ENCODE peak calls at places on chromosomes 4 and X, in six cellular contexts. One of them, this sample, is unnamed. For H3K27me3, the result is how much of the 10 kb centered on the place peaks cover.

GRCh38 chr4:16129336-16129735 is 45.5 kb upstream of the PROM1 start:
- DNase-seq in naive thymus-derived CD4-positive, alpha-beta T cell: no peak
- DNase-seq in CD8-positive, alpha-beta T cell: no peak
- DNase-seq in aorta: no peak
- DNase-seq in neural progenitor cell: no peak
- DNase-seq in lower lobe of right lung: no peak
- DNase-seq in this sample: no peak

GRCh38 chr4:110008540-110008939 is 95.9 kb downstream of the EGF start:
- DNase-seq in naive thymus-derived CD4-positive, alpha-beta T cell: no peak
- DNase-seq in CD8-positive, alpha-beta T cell: no peak
- DNase-seq in aorta: no peak
- DNase-seq in neural progenitor cell: no peak
- DNase-seq in lower lobe of right lung: no peak
- DNase-seq in this sample: no peak

GRCh38 chr4:26787461-26788340 is 72.9 kb upstream of the STIM2 start:
- DNase-seq in naive thymus-derived CD4-positive, alpha-beta T cell: peak
- DNase-seq in CD8-positive, alpha-beta T cell: peak
- DNase-seq in aorta: peak
- DNase-seq in neural progenitor cell: peak
- DNase-seq in lower lobe of right lung: no peak
- DNase-seq in this sample: peak

GRCh38 chr4:52052475-52052780 is 1.3 kb downstream of the SPATA18 start:
- DNase-seq in naive thymus-derived CD4-positive, alpha-beta T cell: no peak
- DNase-seq in CD8-positive, alpha-beta T cell: no peak
- DNase-seq in aorta: no peak
- DNase-seq in neural progenitor cell: no peak
- DNase-seq in lower lobe of right lung: no peak
- DNase-seq in this sample: peak

GRCh38 chr4:186297013-186297645 is 31.1 kb downstream of the F11 start:
- DNase-seq in naive thymus-derived CD4-positive, alpha-beta T cell: no peak
- DNase-seq in CD8-positive, alpha-beta T cell: no peak
- DNase-seq in aorta: no peak
- DNase-seq in neural progenitor cell: peak
- DNase-seq in lower lobe of right lung: no peak
- DNase-seq in this sample: peak

GRCh38 chr4:10861036-10861435 is 176.5 kb upstream of the CLNK start:
- DNase-seq in naive thymus-derived CD4-positive, alpha-beta T cell: no peak
- DNase-seq in CD8-positive, alpha-beta T cell: no peak
- DNase-seq in aorta: no peak
- DNase-seq in neural progenitor cell: no peak
- DNase-seq in lower lobe of right lung: no peak
- DNase-seq in this sample: no peak

GRCh38 chr4:23991444-23991843 is 101.6 kb upstream of the PPARGC1A start:
- DNase-seq in naive thymus-derived CD4-positive, alpha-beta T cell: no peak
- DNase-seq in CD8-positive, alpha-beta T cell: no peak
- DNase-seq in aorta: no peak
- DNase-seq in neural progenitor cell: no peak
- DNase-seq in lower lobe of right lung: no peak
- DNase-seq in this sample: no peak

GRCh38 chr4:87901426-87901825 is 68.7 kb downstream of the MEPE start:
- DNase-seq in naive thymus-derived CD4-positive, alpha-beta T cell: no peak
- DNase-seq in CD8-positive, alpha-beta T cell: no peak
- DNase-seq in aorta: no peak
- DNase-seq in neural progenitor cell: no peak
- DNase-seq in lower lobe of right lung: no peak
- DNase-seq in this sample: no peak

GRCh38 chr4:100984901-100985300 is 362.4 kb downstream of the PPP3CA start:
- DNase-seq in naive thymus-derived CD4-positive, alpha-beta T cell: no peak
- DNase-seq in CD8-positive, alpha-beta T cell: no peak
- DNase-seq in aorta: no peak
- DNase-seq in neural progenitor cell: no peak
- DNase-seq in lower lobe of right lung: no peak
- DNase-seq in this sample: no peak

GRCh38 chr4:62252728-62253127 is 1052.6 kb downstream of the ADGRL3 start:
- DNase-seq in naive thymus-derived CD4-positive, alpha-beta T cell: no peak
- DNase-seq in CD8-positive, alpha-beta T cell: no peak
- DNase-seq in aorta: no peak
- DNase-seq in neural progenitor cell: no peak
- DNase-seq in lower lobe of right lung: no peak
- DNase-seq in this sample: no peak

GRCh38 chr4:121199742-121200561 is 35.8 kb upstream of the TNIP3 start:
- DNase-seq in naive thymus-derived CD4-positive, alpha-beta T cell: no peak
- DNase-seq in CD8-positive, alpha-beta T cell: no peak
- DNase-seq in aorta: no peak
- DNase-seq in neural progenitor cell: no peak
- DNase-seq in lower lobe of right lung: no peak
- DNase-seq in this sample: no peak

GRCh38 chr4:124940387-124940786 is 227.9 kb upstream of the ANKRD50 start:
- DNase-seq in naive thymus-derived CD4-positive, alpha-beta T cell: no peak
- DNase-seq in CD8-positive, alpha-beta T cell: no peak
- DNase-seq in aorta: no peak
- DNase-seq in neural progenitor cell: no peak
- DNase-seq in lower lobe of right lung: no peak
- DNase-seq in this sample: no peak

GRCh38 chr4:110059556-110060191 is 138.7 kb downstream of the ELOVL6 start:
- DNase-seq in naive thymus-derived CD4-positive, alpha-beta T cell: no peak
- DNase-seq in CD8-positive, alpha-beta T cell: no peak
- DNase-seq in aorta: no peak
- DNase-seq in neural progenitor cell: no peak
- DNase-seq in lower lobe of right lung: no peak
- DNase-seq in this sample: no peak

GRCh38 chr4:163142246-163142645 is 24.4 kb downstream of the NAF1 start:
- DNase-seq in naive thymus-derived CD4-positive, alpha-beta T cell: no peak
- DNase-seq in CD8-positive, alpha-beta T cell: no peak
- DNase-seq in aorta: no peak
- DNase-seq in neural progenitor cell: no peak
- DNase-seq in lower lobe of right lung: no peak
- DNase-seq in this sample: no peak

GRCh38 chr4:13721894-13722293 is 94.4 kb upstream of the BOD1L1 start:
- DNase-seq in naive thymus-derived CD4-positive, alpha-beta T cell: no peak
- DNase-seq in CD8-positive, alpha-beta T cell: no peak
- DNase-seq in aorta: no peak
- DNase-seq in neural progenitor cell: no peak
- DNase-seq in lower lobe of right lung: no peak
- DNase-seq in this sample: no peak

GRCh38 chrX:37846558-37846933 is 825 bp downstream of the DYNLT3 start:
- DNase-seq in naive thymus-derived CD4-positive, alpha-beta T cell: no peak
- DNase-seq in CD8-positive, alpha-beta T cell: no peak
- DNase-seq in aorta: no peak
- DNase-seq in neural progenitor cell: no peak
- DNase-seq in lower lobe of right lung: no peak
- DNase-seq in this sample: no peak

GRCh38 chrX:38304010-38304409 is 23.3 kb downstream of the RPGR start:
- DNase-seq in naive thymus-derived CD4-positive, alpha-beta T cell: no peak
- DNase-seq in CD8-positive, alpha-beta T cell: no peak
- DNase-seq in aorta: no peak
- DNase-seq in neural progenitor cell: peak
- DNase-seq in lower lobe of right lung: no peak
- DNase-seq in this sample: no peak

GRCh38 chr4:170088686-170089085 is 1.1 kb downstream of the AADAT start:
- DNase-seq in naive thymus-derived CD4-positive, alpha-beta T cell: no peak
- DNase-seq in CD8-positive, alpha-beta T cell: no peak
- DNase-seq in aorta: no peak
- DNase-seq in neural progenitor cell: no peak
- DNase-seq in lower lobe of right lung: no peak
- DNase-seq in this sample: no peak

GRCh38 chr4:170091069-170091696 is 1.4 kb upstream of the AADAT start:
- DNase-seq in naive thymus-derived CD4-positive, alpha-beta T cell: no peak
- DNase-seq in CD8-positive, alpha-beta T cell: no peak
- DNase-seq in aorta: no peak
- DNase-seq in neural progenitor cell: no peak
- DNase-seq in lower lobe of right lung: peak
- DNase-seq in this sample: peak

GRCh38 chr4:170089274-170089742 is 448 bp downstream of the AADAT start:
- DNase-seq in naive thymus-derived CD4-positive, alpha-beta T cell: no peak
- DNase-seq in CD8-positive, alpha-beta T cell: no peak
- DNase-seq in aorta: no peak
- DNase-seq in neural progenitor cell: peak
- DNase-seq in lower lobe of right lung: peak
- DNase-seq in this sample: peak

GRCh38 chr4:170089743-170090666 is at the start of gene AADAT:
- DNase-seq in naive thymus-derived CD4-positive, alpha-beta T cell: no peak
- DNase-seq in CD8-positive, alpha-beta T cell: no peak
- DNase-seq in aorta: peak
- DNase-seq in neural progenitor cell: peak
- DNase-seq in lower lobe of right lung: peak
- DNase-seq in this sample: peak

DNA sequence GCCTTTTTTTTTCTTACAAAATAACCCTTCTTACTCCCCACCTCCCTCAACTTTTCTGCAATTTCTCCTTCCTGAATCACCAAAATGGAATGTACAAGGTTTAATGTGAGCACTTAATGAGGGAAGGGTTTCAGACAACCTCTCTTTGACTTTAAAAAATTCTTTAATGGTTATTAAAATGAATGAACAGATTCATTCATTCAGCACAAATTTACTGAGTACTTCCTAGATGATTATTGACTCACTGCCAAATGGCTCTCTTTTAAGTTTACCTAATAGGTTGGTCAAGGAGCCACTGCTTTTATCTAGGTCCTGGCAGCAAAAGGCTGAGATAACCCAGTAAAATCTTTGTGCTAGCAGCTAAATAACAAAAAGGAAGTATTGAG is 904 bp upstream of the AADAT start:
- DNase-seq in naive thymus-derived CD4-positive, alpha-beta T cell: no peak
- DNase-seq in CD8-positive, alpha-beta T cell: no peak
- DNase-seq in aorta: no peak
- DNase-seq in neural progenitor cell: no peak
- DNase-seq in lower lobe of right lung: no peak
- DNase-seq in this sample: no peak
- H3K4me3 ChIP-seq in naive thymus-derived CD4-positive, alpha-beta T cell: no peak
- H3K4me3 ChIP-seq in CD8-positive, alpha-beta T cell: no peak
- H3K4me3 ChIP-seq in aorta: no peak
- H3K4me3 ChIP-seq in neural progenitor cell: peak
- H3K4me3 ChIP-seq in lower lobe of right lung: peak
- H3K4me3 ChIP-seq in this sample: peak

GRCh38 chr4:173519130-173520101 is 10.6 kb downstream of the HAND2 start:
- DNase-seq in naive thymus-derived CD4-positive, alpha-beta T cell: no peak
- DNase-seq in CD8-positive, alpha-beta T cell: no peak
- DNase-seq in aorta: no peak
- DNase-seq in neural progenitor cell: peak
- DNase-seq in lower lobe of right lung: no peak
- DNase-seq in this sample: peak
- H3K27me3 ChIP-seq in naive thymus-derived CD4-positive, alpha-beta T cell: under half
- H3K27me3 ChIP-seq in CD8-positive, alpha-beta T cell: half or more
- H3K27me3 ChIP-seq in aorta: under half
- H3K27me3 ChIP-seq in neural progenitor cell: half or more
- H3K27me3 ChIP-seq in lower lobe of right lung: half or more
- H3K27me3 ChIP-seq in this sample: half or more

DNA sequence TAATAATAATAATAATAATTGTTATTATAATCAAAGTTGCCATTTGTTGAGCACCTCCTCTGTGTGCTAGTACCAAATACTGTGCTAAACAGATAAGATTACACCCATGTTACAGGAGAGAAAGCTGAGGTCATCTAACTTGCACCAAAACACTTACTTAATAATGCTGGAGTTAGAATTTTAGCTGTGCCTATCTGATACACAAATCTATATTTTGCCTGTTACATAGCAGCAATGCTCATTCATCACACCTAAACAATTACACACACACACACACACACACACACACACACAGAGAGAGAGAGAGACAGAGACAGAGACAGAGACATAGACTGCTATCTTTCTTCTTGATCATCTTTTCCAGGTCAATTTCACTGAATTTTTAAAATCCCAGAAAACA is 170.9 kb upstream of the KLF3 start:
- DNase-seq in naive thymus-derived CD4-positive, alpha-beta T cell: no peak
- DNase-seq in CD8-positive, alpha-beta T cell: no peak
- DNase-seq in aorta: no peak
- DNase-seq in neural progenitor cell: no peak
- DNase-seq in lower lobe of right lung: no peak
- DNase-seq in this sample: no peak
- H3K4me3 ChIP-seq in naive thymus-derived CD4-positive, alpha-beta T cell: no peak
- H3K4me3 ChIP-seq in CD8-positive, alpha-beta T cell: no peak
- H3K4me3 ChIP-seq in aorta: no peak
- H3K4me3 ChIP-seq in neural progenitor cell: no peak
- H3K4me3 ChIP-seq in lower lobe of right lung: no peak
- H3K4me3 ChIP-seq in this sample: no peak

GRCh38 chr4:2101346-2102044 is 42.4 kb downstream of the NAT8L start:
- DNase-seq in naive thymus-derived CD4-positive, alpha-beta T cell: no peak
- DNase-seq in CD8-positive, alpha-beta T cell: no peak
- DNase-seq in aorta: no peak
- DNase-seq in neural progenitor cell: no peak
- DNase-seq in lower lobe of right lung: no peak
- DNase-seq in this sample: no peak
- H3K27me3 ChIP-seq in naive thymus-derived CD4-positive, alpha-beta T cell: under half
- H3K27me3 ChIP-seq in CD8-positive, alpha-beta T cell: under half
- H3K27me3 ChIP-seq in aorta: under half
- H3K27me3 ChIP-seq in neural progenitor cell: under half
- H3K27me3 ChIP-seq in lower lobe of right lung: under half
- H3K27me3 ChIP-seq in this sample: under half

GRCh38 chr4:119832731-119833233 is 204.2 kb upstream of the PDE5A start:
- DNase-seq in naive thymus-derived CD4-positive, alpha-beta T cell: no peak
- DNase-seq in CD8-positive, alpha-beta T cell: no peak
- DNase-seq in aorta: no peak
- DNase-seq in neural progenitor cell: no peak
- DNase-seq in lower lobe of right lung: no peak
- DNase-seq in this sample: no peak

GRCh38 chr4:119835511-119835910 is 206.9 kb upstream of the PDE5A start:
- DNase-seq in naive thymus-derived CD4-positive, alpha-beta T cell: no peak
- DNase-seq in CD8-positive, alpha-beta T cell: no peak
- DNase-seq in aorta: no peak
- DNase-seq in neural progenitor cell: no peak
- DNase-seq in lower lobe of right lung: no peak
- DNase-seq in this sample: no peak

GRCh38 chr4:119834901-119835300 is 206.3 kb upstream of the PDE5A start:
- DNase-seq in naive thymus-derived CD4-positive, alpha-beta T cell: no peak
- DNase-seq in CD8-positive, alpha-beta T cell: no peak
- DNase-seq in aorta: no peak
- DNase-seq in neural progenitor cell: no peak
- DNase-seq in lower lobe of right lung: no peak
- DNase-seq in this sample: no peak

DNA sequence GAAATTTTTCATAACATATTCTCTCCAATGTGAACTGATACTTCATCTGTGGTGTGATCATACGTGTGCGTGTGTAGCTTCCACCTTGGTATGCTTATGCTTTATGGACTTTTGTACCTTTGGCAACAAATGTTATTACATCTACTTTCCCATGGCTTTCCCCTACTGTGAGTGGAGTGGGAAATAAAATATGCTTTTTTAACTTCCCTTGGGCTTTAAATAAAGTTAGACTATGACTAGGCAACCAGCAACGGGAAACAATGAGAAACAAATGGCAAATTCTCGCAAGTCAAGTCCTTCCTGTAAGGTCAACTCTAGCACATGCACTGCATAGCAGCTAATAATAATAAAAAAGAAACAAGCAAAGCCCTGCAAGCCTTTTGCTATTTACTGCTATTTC is 205.0 kb upstream of the PDE5A start:
- DNase-seq in naive thymus-derived CD4-positive, alpha-beta T cell: no peak
- DNase-seq in CD8-positive, alpha-beta T cell: no peak
- DNase-seq in aorta: no peak
- DNase-seq in neural progenitor cell: no peak
- DNase-seq in lower lobe of right lung: no peak
- DNase-seq in this sample: no peak
- H3K4me3 ChIP-seq in naive thymus-derived CD4-positive, alpha-beta T cell: no peak
- H3K4me3 ChIP-seq in CD8-positive, alpha-beta T cell: no peak
- H3K4me3 ChIP-seq in aorta: no peak
- H3K4me3 ChIP-seq in neural progenitor cell: no peak
- H3K4me3 ChIP-seq in lower lobe of right lung: no peak
- H3K4me3 ChIP-seq in this sample: no peak

This sample was measured in H7.